ENCODE peak calls at places on chromosome 20, in seven cellular contexts. N, T, M, J, Z, G and A are unnamed samples.
A peak's percentile ranks its signal among the peaks of the same experiment; 100 is the strongest.

GRCh38 chr20:5513975-5514516 is 197.3 kb upstream of the PROKR2 start:
- DNase-seq in N (no peak), T (no peak), M (peak; percentile 69), J (peak; percentile 23), Z (peak; percentile 41), G (no peak), A (no peak)

GRCh38 chr20:46894579-46894958 is at the start of gene EYA2:
- DNase-seq in N (no peak), T (no peak), M (peak; percentile 30), J (no peak), Z (no peak), G (no peak), A (no peak)

GRCh38 chr20:37108676-37109075 is 12.9 kb upstream of the RBL1 start:
- DNase-seq in N (no peak), T (no peak), M (no peak), J (no peak), Z (no peak), G (no peak), A (no peak)

GRCh38 chr20:45407783-45408645 is at the start of gene DBNDD2:
- DNase-seq in N (peak; percentile 80), T (no peak), M (peak; percentile 44), J (no peak), Z (no peak), G (no peak), A (no peak)

GRCh38 chr20:19977373-19977770 is 39.8 kb upstream of the NAA20 start:
- DNase-seq in N (no peak), T (no peak), M (no peak), J (peak; percentile 69), Z (no peak), G (no peak), A (no peak)

GRCh38 chr20:36147707-36148106 is 6.8 kb upstream of the EPB41L1 start:
- DNase-seq in N (no peak), T (peak; percentile 25), M (no peak), J (peak; percentile 41), Z (peak; percentile 80), G (no peak), A (no peak)

GRCh38 chr20:58086763-58087566 is 141.5 kb downstream of the ANKRD60 start:
- DNase-seq in N (peak; percentile 46), T (peak; percentile 6), M (peak; percentile 43), J (no peak), Z (peak; percentile 30), G (no peak), A (no peak)

GRCh38 chr20:38186788-38187221 is 21.7 kb upstream of the TGM2 start:
- DNase-seq in N (no peak), T (no peak), M (no peak), J (peak; percentile 82), Z (no peak), G (no peak), A (no peak)

GRCh38 chr20:63698739-63699465 is 2.5 kb downstream of the TNFRSF6B start:
- DNase-seq in N (peak; percentile 50), T (peak; percentile 66), M (no peak), J (peak; percentile 86), Z (peak; percentile 84), G (no peak), A (peak; percentile 47)

GRCh38 chr20:63697868-63698545 is 1.6 kb downstream of the TNFRSF6B start:
- DNase-seq in N (no peak), T (no peak), M (no peak), J (no peak), Z (no peak), G (no peak), A (peak; percentile 37)

GRCh38 chr20:63696311-63696627 is 183 bp upstream of the TNFRSF6B start:
- DNase-seq in N (peak; percentile 12), T (no peak), M (peak; percentile 57), J (peak; percentile 33), Z (peak; percentile 25), G (no peak), A (peak; percentile 45)

GRCh38 chr20:63696628-63697356 is at the start of gene TNFRSF6B:
- DNase-seq in N (peak; percentile 5), T (no peak), M (no peak), J (no peak), Z (no peak), G (no peak), A (no peak)

GRCh38 chr20:63697357-63697867 is 960 bp downstream of the TNFRSF6B start:
- DNase-seq in N (peak; percentile 6), T (peak; percentile 27), M (no peak), J (no peak), Z (no peak), G (no peak), A (peak; percentile 27)
- TF ChIP-seq CTCF in N (no peak), T (no peak), M (no peak), J (no peak), Z (no peak), G (no peak), A (no peak)

GRCh38 chr20:39691151-39691862 is 729.2 kb downstream of the DHX35 start:
- DNase-seq in N (no peak), T (no peak), M (no peak), J (no peak), Z (no peak), G (no peak), A (no peak)
- H3K9me3 ChIP-seq in N (no peaks in the 10 kb centered on the region), T (no peaks in the 10 kb centered on the region), M (no peaks in the 10 kb centered on the region), J (no peaks in the 10 kb centered on the region), Z (no peaks in the 10 kb centered on the region), G (no peaks in the 10 kb centered on the region), A (no peaks in the 10 kb centered on the region)

GRCh38 chr20:40692240-40693011 is 3.4 kb upstream of the MAFB start:
- DNase-seq in N (no peak), T (no peak), M (no peak), J (no peak), Z (no peak), G (no peak), A (no peak)
- H3K4me3 ChIP-seq in N (no peak overlapping the region), T (no peak overlapping the region), M (no peak overlapping the region), J (no peak overlapping the region), Z (no peak overlapping the region), G (no peak overlapping the region), A (no peak overlapping the region)

GRCh38 chr20:40072907-40073306 is 616.1 kb downstream of the MAFB start:
- DNase-seq in N (no peak), T (no peak), M (no peak), J (no peak), Z (no peak), G (no peak), A (no peak)
- TF ChIP-seq CTCF in N (no peak), T (no peak), M (no peak), J (no peak), Z (no peak), G (no peak), A (no peak)

GRCh38 chr20:59750209-59750840 is 146.0 kb downstream of the PHACTR3 start:
- DNase-seq in N (no peak), T (no peak), M (no peak), J (no peak), Z (no peak), G (no peak), A (no peak)

GRCh38 chr20:59751075-59751711 is 146.9 kb downstream of the PHACTR3 start:
- DNase-seq in N (peak; percentile 63), T (peak; percentile 22), M (peak; percentile 73), J (no peak), Z (peak; percentile 29), G (peak; percentile 58), A (peak; percentile 78)

GRCh38 chr20:59753836-59754235 is 149.5 kb downstream of the PHACTR3 start:
- DNase-seq in N (no peak), T (no peak), M (no peak), J (no peak), Z (no peak), G (no peak), A (no peak)

GRCh38 chr20:59752704-59753460 is 148.5 kb downstream of the PHACTR3 start:
- DNase-seq in N (peak; percentile 24), T (no peak), M (no peak), J (no peak), Z (no peak), G (no peak), A (no peak)

GRCh38 chr20:59752101-59752586 is 147.8 kb downstream of the PHACTR3 start:
- DNase-seq in N (peak; percentile 59), T (no peak), M (peak; percentile 43), J (no peak), Z (no peak), G (no peak), A (peak; percentile 63)
- H3K9me3 ChIP-seq in N (no peaks in the 10 kb centered on the region), T (no peaks in the 10 kb centered on the region), M (no peaks in the 10 kb centered on the region), J (no peaks in the 10 kb centered on the region), Z (no peaks in the 10 kb centered on the region), G (no peaks in the 10 kb centered on the region), A (no peaks in the 10 kb centered on the region)

GRCh38 chr20:12152996-12153395 is 235.3 kb downstream of the BTBD3 start:
- DNase-seq in N (no peak), T (no peak), M (no peak), J (peak; percentile 51), Z (peak; percentile 73), G (no peak), A (no peak)
- H3K4me3 ChIP-seq in N (no peak overlapping the region), T (no peak overlapping the region), M (no peak overlapping the region), J (no peak overlapping the region), Z (no peak overlapping the region), G (no peak overlapping the region), A (no peak overlapping the region)

DNA sequence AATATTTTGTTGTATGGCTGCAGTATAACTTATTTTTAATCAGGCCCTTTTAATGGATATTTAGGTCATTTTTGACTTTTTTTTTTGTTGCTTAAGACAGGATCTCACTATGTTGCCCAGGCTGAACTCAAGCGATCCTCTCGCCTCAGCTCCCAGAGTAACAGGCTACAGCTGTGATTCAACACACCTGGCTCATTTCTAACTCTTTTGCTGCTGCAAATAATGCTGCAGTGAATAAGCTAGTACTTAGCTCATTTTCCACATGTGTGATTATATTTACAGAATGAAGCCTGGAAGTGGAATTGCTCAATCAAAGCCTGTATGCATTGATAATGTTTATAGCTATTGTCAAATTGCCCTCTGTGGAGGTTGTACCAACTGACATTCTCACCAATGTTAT is 1.1 kb downstream of the GTSF1L start:
- DNase-seq in N (no peak), T (no peak), M (no peak), J (no peak), Z (peak; percentile 47), G (no peak), A (no peak)
- TF ChIP-seq CTCF in N (no peak), T (no peak), M (no peak), J (no peak), Z (no peak), G (no peak), A (no peak)

GRCh38 chr20:9071976-9072726 is 3.3 kb downstream of the PLCB4 start:
- DNase-seq in N (no peak), T (no peak), M (no peak), J (no peak), Z (no peak), G (no peak), A (no peak)

GRCh38 chr20:9072741-9073310 is 3.9 kb downstream of the PLCB4 start:
- DNase-seq in N (no peak), T (no peak), M (no peak), J (no peak), Z (no peak), G (no peak), A (no peak)

GRCh38 chr20:9068232-9068781 is 580 bp upstream of the PLCB4 start:
- DNase-seq in N (peak; percentile 62), T (no peak), M (peak; percentile 37), J (peak; percentile 17), Z (no peak), G (no peak), A (no peak)

GRCh38 chr20:9068896-9069663 is at the start of gene PLCB4:
- DNase-seq in N (peak; percentile 51), T (peak; percentile 36), M (peak; percentile 77), J (peak; percentile 39), Z (peak; percentile 59), G (no peak), A (peak; percentile 56)

GRCh38 chr20:9070304-9070703 is 1.4 kb downstream of the PLCB4 start:
- DNase-seq in N (no peak), T (no peak), M (no peak), J (no peak), Z (no peak), G (no peak), A (no peak)
- H3K9me3 ChIP-seq in N (no peaks in the 10 kb centered on the region), T (no peaks in the 10 kb centered on the region), M (no peaks in the 10 kb centered on the region), J (no peaks in the 10 kb centered on the region), Z (no peaks in the 10 kb centered on the region), G (no peaks in the 10 kb centered on the region), A (no peaks in the 10 kb centered on the region)